ENCODE peak calls at places on chromosomes 4 and X, in four cellular contexts. E, D, O and J are unnamed samples.

GRCh38 chr4:77072195-77072753 is 3.5 kb downstream of the CCNI start:
- DNase-seq in E (no peak), D (no peak), O (no peak), J (peak)

GRCh38 chr4:132269303-132269990 is 879.6 kb upstream of the PCDH10 start:
- DNase-seq in E (no peak), D (no peak), O (no peak), J (no peak)

GRCh38 chr4:16082424-16083216 is 1.2 kb downstream of the PROM1 start:
- DNase-seq in E (peak), D (no peak), O (no peak), J (peak)

GRCh38 chr4:117641519-117641918 is 392.8 kb upstream of the NDST3 start:
- DNase-seq in E (no peak), D (no peak), O (no peak), J (no peak)

GRCh38 chr4:82623284-82623683 is 61.5 kb upstream of the TMEM150C start:
- DNase-seq in E (no peak), D (no peak), O (no peak), J (no peak)

GRCh38 chr4:8597791-8598190 is 5.2 kb downstream of the CPZ start:
- DNase-seq in E (no peak), D (no peak), O (no peak), J (no peak)

GRCh38 chr4:169485791-169486742 is 126.3 kb downstream of the NEK1 start:
- DNase-seq in E (no peak), D (peak), O (peak), J (peak)

GRCh38 chrX:17372052-17372451 is 2.9 kb upstream of the NHS start:
- DNase-seq in E (no peak), D (no peak), O (no peak), J (no peak)

GRCh38 chr4:182369211-182369610 is 126.0 kb downstream of the TENM3 start:
- DNase-seq in E (no peak), D (peak), O (no peak), J (no peak)

GRCh38 chr4:110631582-110632505 is 9.0 kb upstream of the PITX2 start:
- DNase-seq in E (peak), D (peak), O (peak), J (peak)

GRCh38 chr4:154231796-154232478 is 259.7 kb downstream of the DCHS2 start:
- DNase-seq in E (no peak), D (no peak), O (no peak), J (no peak)

GRCh38 chr4:7985891-7986441 is 46.3 kb upstream of the AFAP1 start:
- DNase-seq in E (no peak), D (no peak), O (no peak), J (no peak)

GRCh38 chr4:52250124-52250523 is 199.0 kb downstream of the SPATA18 start:
- DNase-seq in E (no peak), D (no peak), O (no peak), J (no peak)

GRCh38 chr4:53193111-53193510 is 172.8 kb downstream of the SCFD2 start:
- DNase-seq in E (no peak), D (no peak), O (peak), J (no peak)

GRCh38 chr4:169015237-169015636 is 5.2 kb upstream of the CBR4 start:
- DNase-seq in E (no peak), D (no peak), O (no peak), J (no peak)

GRCh38 chr4:17059192-17059634 is 160.8 kb upstream of the LDB2 start:
- DNase-seq in E (no peak), D (peak), O (peak), J (no peak)

GRCh38 chrX:53089224-53089842 is 4.6 kb upstream of the KANTR start:
- DNase-seq in E (no peak), D (peak), O (peak), J (peak)

GRCh38 chr4:6986067-6986780 is 56.9 kb upstream of the TADA2B start:
- DNase-seq in E (no peak), D (peak), O (peak), J (peak)

GRCh38 chr4:168076989-168077725 is 15.2 kb upstream of the ANXA10 start:
- DNase-seq in E (no peak), D (peak), O (peak), J (peak)

GRCh38 chr4:186852964-186853391 is 129.3 kb upstream of the FAT1 start:
- DNase-seq in E (no peak), D (no peak), O (no peak), J (no peak)

GRCh38 chr4:140020457-140021361 is 133.3 kb downstream of the MAML3 start:
- DNase-seq in E (no peak), D (no peak), O (no peak), J (no peak)

GRCh38 chr4:26936284-26937065 is 75.8 kb downstream of the STIM2 start:
- DNase-seq in E (peak), D (no peak), O (peak), J (no peak)

GRCh38 chr4:110196206-110196870 is 2.1 kb downstream of the ELOVL6 start:
- DNase-seq in E (peak), D (no peak), O (no peak), J (peak)

GRCh38 chr4:176187610-176188009 is 7.8 kb downstream of the SPATA4 start:
- DNase-seq in E (no peak), D (peak), O (no peak), J (peak)

GRCh38 chr4:178415925-178416324 is 973.7 kb upstream of the AGA start:
- DNase-seq in E (peak), D (no peak), O (no peak), J (no peak)

GRCh38 chr4:116082808-116083366 is 969.5 kb upstream of the NDST4 start:
- DNase-seq in E (no peak), D (no peak), O (no peak), J (no peak)

GRCh38 chr4:2252530-2252924 is 9.4 kb downstream of the MXD4 start:
- DNase-seq in E (no peak), D (no peak), O (no peak), J (no peak)

GRCh38 chrX:103477496-103477895 is 41.8 kb downstream of the RAB40A start:
- DNase-seq in E (no peak), D (peak), O (no peak), J (no peak)

GRCh38 chr4:158209825-158210807 is at the start of gene TMEM144:
- DNase-seq in E (peak), D (peak), O (peak), J (peak)

GRCh38 chrX:79182616-79183015 is 38.1 kb downstream of the GPR174 start:
- DNase-seq in E (no peak), D (no peak), O (no peak), J (no peak)

GRCh38 chr4:174794706-174795105 is 34.3 kb downstream of the GLRA3 start:
- DNase-seq in E (no peak), D (no peak), O (no peak), J (no peak)

GRCh38 chrX:121106484-121107235 is 59.2 kb downstream of the GLUD2 start:
- DNase-seq in E (no peak), D (no peak), O (no peak), J (no peak)